ENCODE peak calls at places on chromosome 13, in seven cellular contexts. One of them, this sample, is unnamed.

GRCh38 chr13:38735655-38736440 is 49.0 kb downstream of the FREM2 start:
- DNase-seq in uterus: no peak
- DNase-seq in body of pancreas: no peak
- DNase-seq in tibial nerve: no peak
- DNase-seq in transverse colon: no peak
- DNase-seq in adrenal gland: no peak
- DNase-seq in IMR-90: no peak
- DNase-seq in this sample: no peak

GRCh38 chr13:105232403-105232802 is 1303.1 kb downstream of the EFNB2 start:
- DNase-seq in uterus: no peak
- DNase-seq in body of pancreas: no peak
- DNase-seq in tibial nerve: no peak
- DNase-seq in transverse colon: peak; percentile 13
- DNase-seq in adrenal gland: no peak
- DNase-seq in IMR-90: no peak
- DNase-seq in this sample: no peak

GRCh38 chr13:51674276-51674675 is 90.0 kb downstream of the WDFY2 start:
- DNase-seq in uterus: no peak
- DNase-seq in body of pancreas: peak; percentile 74
- DNase-seq in tibial nerve: no peak
- DNase-seq in transverse colon: peak; percentile 53
- DNase-seq in adrenal gland: no peak
- DNase-seq in IMR-90: no peak
- DNase-seq in this sample: no peak

GRCh38 chr13:47170971-47171370 is 274.1 kb upstream of the HTR2A start:
- DNase-seq in uterus: no peak
- DNase-seq in body of pancreas: no peak
- DNase-seq in tibial nerve: no peak
- DNase-seq in transverse colon: no peak
- DNase-seq in adrenal gland: no peak
- DNase-seq in IMR-90: no peak
- DNase-seq in this sample: no peak

GRCh38 chr13:99981115-99982020 is at the start of gene ZIC2:
- DNase-seq in uterus: no peak
- DNase-seq in body of pancreas: no peak
- DNase-seq in tibial nerve: no peak
- DNase-seq in transverse colon: no peak
- DNase-seq in adrenal gland: no peak
- DNase-seq in IMR-90: no peak
- DNase-seq in this sample: no peak

GRCh38 chr13:102260256-102260655 is 141.6 kb downstream of the FGF14 start:
- DNase-seq in uterus: no peak
- DNase-seq in body of pancreas: no peak
- DNase-seq in tibial nerve: no peak
- DNase-seq in transverse colon: no peak
- DNase-seq in adrenal gland: no peak
- DNase-seq in IMR-90: no peak
- DNase-seq in this sample: no peak

GRCh38 chr13:71290963-71291937 is 575.8 kb downstream of the DACH1 start:
- DNase-seq in uterus: peak; percentile 20
- DNase-seq in body of pancreas: peak; percentile 46
- DNase-seq in tibial nerve: no peak
- DNase-seq in transverse colon: peak; percentile 19
- DNase-seq in adrenal gland: peak; percentile 63
- DNase-seq in IMR-90: peak; percentile 1
- DNase-seq in this sample: peak; percentile 8

GRCh38 chr13:26042781-26043180 is 9.0 kb downstream of the SHISA2 start:
- DNase-seq in uterus: no peak
- DNase-seq in body of pancreas: no peak
- DNase-seq in tibial nerve: no peak
- DNase-seq in transverse colon: no peak
- DNase-seq in adrenal gland: no peak
- DNase-seq in IMR-90: no peak
- DNase-seq in this sample: no peak

GRCh38 chr13:80214521-80214941 is 126.4 kb downstream of the SPRY2 start:
- DNase-seq in uterus: no peak
- DNase-seq in body of pancreas: no peak
- DNase-seq in tibial nerve: no peak
- DNase-seq in transverse colon: no peak
- DNase-seq in adrenal gland: no peak
- DNase-seq in IMR-90: peak; percentile 59
- DNase-seq in this sample: no peak

GRCh38 chr13:27827646-27828045 is 35.4 kb downstream of the GSX1 start:
- DNase-seq in uterus: no peak
- DNase-seq in body of pancreas: no peak
- DNase-seq in tibial nerve: no peak
- DNase-seq in transverse colon: no peak
- DNase-seq in adrenal gland: peak; percentile 45
- DNase-seq in IMR-90: no peak
- DNase-seq in this sample: no peak

GRCh38 chr13:74226791-74227475 is 92.7 kb upstream of the KLF12 start:
- DNase-seq in uterus: no peak
- DNase-seq in body of pancreas: no peak
- DNase-seq in tibial nerve: no peak
- DNase-seq in transverse colon: no peak
- DNase-seq in adrenal gland: no peak
- DNase-seq in IMR-90: peak; percentile 75
- DNase-seq in this sample: no peak

GRCh38 chr13:104011505-104012270 is 945.5 kb upstream of the SLC10A2 start:
- DNase-seq in uterus: no peak
- DNase-seq in body of pancreas: peak; percentile 34
- DNase-seq in tibial nerve: no peak
- DNase-seq in transverse colon: no peak
- DNase-seq in adrenal gland: no peak
- DNase-seq in IMR-90: no peak
- DNase-seq in this sample: peak; percentile 61

GRCh38 chr13:76635232-76636021 is 250.8 kb downstream of the KCTD12 start:
- DNase-seq in uterus: no peak
- DNase-seq in body of pancreas: no peak
- DNase-seq in tibial nerve: no peak
- DNase-seq in transverse colon: no peak
- DNase-seq in adrenal gland: no peak
- DNase-seq in IMR-90: no peak
- DNase-seq in this sample: no peak

GRCh38 chr13:101915755-101916107 is 463.3 kb downstream of the ITGBL1 start:
- DNase-seq in uterus: no peak
- DNase-seq in body of pancreas: no peak
- DNase-seq in tibial nerve: no peak
- DNase-seq in transverse colon: no peak
- DNase-seq in adrenal gland: no peak
- DNase-seq in IMR-90: no peak
- DNase-seq in this sample: no peak

GRCh38 chr13:78160793-78161192 is 242.2 kb upstream of the EDNRB start:
- DNase-seq in uterus: no peak
- DNase-seq in body of pancreas: no peak
- DNase-seq in tibial nerve: no peak
- DNase-seq in transverse colon: no peak
- DNase-seq in adrenal gland: no peak
- DNase-seq in IMR-90: peak; percentile 88
- DNase-seq in this sample: no peak

GRCh38 chr13:21606251-21606650 is 2.3 kb upstream of the MICU2 start:
- DNase-seq in uterus: no peak
- DNase-seq in body of pancreas: no peak
- DNase-seq in tibial nerve: no peak
- DNase-seq in transverse colon: no peak
- DNase-seq in adrenal gland: no peak
- DNase-seq in IMR-90: no peak
- DNase-seq in this sample: no peak

GRCh38 chr13:21608961-21609360 is 5.0 kb upstream of the MICU2 start:
- DNase-seq in uterus: no peak
- DNase-seq in body of pancreas: no peak
- DNase-seq in tibial nerve: no peak
- DNase-seq in transverse colon: no peak
- DNase-seq in adrenal gland: no peak
- DNase-seq in IMR-90: no peak
- DNase-seq in this sample: no peak

GRCh38 chr13:21606781-21607180 is 2.8 kb upstream of the MICU2 start:
- DNase-seq in uterus: no peak
- DNase-seq in body of pancreas: no peak
- DNase-seq in tibial nerve: no peak
- DNase-seq in transverse colon: no peak
- DNase-seq in adrenal gland: no peak
- DNase-seq in IMR-90: no peak
- DNase-seq in this sample: no peak

GRCh38 chr13:21603531-21604448 is at the start of gene MICU2:
- DNase-seq in uterus: peak; percentile 93
- DNase-seq in body of pancreas: peak; percentile 94
- DNase-seq in tibial nerve: peak; percentile 88
- DNase-seq in transverse colon: peak; percentile 96
- DNase-seq in adrenal gland: peak; percentile 97
- DNase-seq in IMR-90: peak; percentile 93
- DNase-seq in this sample: peak; percentile 86
- TF ChIP-seq POLR2A in uterus: peak; percentile 95
- TF ChIP-seq POLR2A in body of pancreas: peak; percentile 98
- TF ChIP-seq POLR2A in tibial nerve: peak; percentile 92
- TF ChIP-seq POLR2A in transverse colon: peak; percentile 97
- TF ChIP-seq POLR2A in adrenal gland: peak; percentile 98
- TF ChIP-seq POLR2A in IMR-90: peak; percentile 94
- TF ChIP-seq POLR2A in this sample: peak; percentile 87

GRCh38 chr13:42746846-42747245 is 34.5 kb upstream of the FAM216B start:
- DNase-seq in uterus: no peak
- DNase-seq in body of pancreas: no peak
- DNase-seq in tibial nerve: no peak
- DNase-seq in transverse colon: no peak
- DNase-seq in adrenal gland: no peak
- DNase-seq in IMR-90: peak; percentile 58
- DNase-seq in this sample: no peak

GRCh38 chr13:42750858-42751257 is 30.5 kb upstream of the FAM216B start:
- DNase-seq in uterus: no peak
- DNase-seq in body of pancreas: no peak
- DNase-seq in tibial nerve: no peak
- DNase-seq in transverse colon: no peak
- DNase-seq in adrenal gland: no peak
- DNase-seq in IMR-90: no peak
- DNase-seq in this sample: no peak

GRCh38 chr13:42745655-42746054 is 35.7 kb upstream of the FAM216B start:
- DNase-seq in uterus: no peak
- DNase-seq in body of pancreas: no peak
- DNase-seq in tibial nerve: no peak
- DNase-seq in transverse colon: no peak
- DNase-seq in adrenal gland: no peak
- DNase-seq in IMR-90: peak; percentile 58
- DNase-seq in this sample: no peak

GRCh38 chr13:42751693-42752092 is 29.7 kb upstream of the FAM216B start:
- DNase-seq in uterus: no peak
- DNase-seq in body of pancreas: no peak
- DNase-seq in tibial nerve: no peak
- DNase-seq in transverse colon: no peak
- DNase-seq in adrenal gland: no peak
- DNase-seq in IMR-90: no peak
- DNase-seq in this sample: no peak

DNA sequence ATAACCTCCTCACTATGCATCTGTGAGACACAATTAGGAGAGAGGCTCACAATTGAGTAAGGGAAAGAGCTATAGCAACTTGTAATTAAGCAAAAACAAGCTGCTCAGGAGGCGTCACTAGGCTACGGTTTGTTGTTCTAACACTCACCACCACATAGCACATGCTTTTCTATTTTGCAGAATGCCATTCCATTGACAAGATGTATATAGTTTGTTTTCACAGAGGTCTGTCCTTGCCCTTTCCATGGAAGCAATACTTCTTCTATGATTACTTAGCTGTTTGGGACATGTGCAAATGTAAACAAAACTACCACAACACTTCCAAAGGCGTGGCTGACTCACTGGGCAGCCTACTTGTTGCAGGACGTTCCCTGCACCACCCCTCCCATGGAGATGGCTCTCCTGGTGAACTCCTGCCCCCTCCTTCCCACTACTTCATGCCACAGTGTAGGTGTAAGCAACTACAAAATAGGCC is 33.9 kb upstream of the FAM216B start:
- DNase-seq in uterus: no peak
- DNase-seq in body of pancreas: no peak
- DNase-seq in tibial nerve: no peak
- DNase-seq in transverse colon: no peak
- DNase-seq in adrenal gland: no peak
- DNase-seq in IMR-90: peak; percentile 99
- DNase-seq in this sample: no peak
- TF ChIP-seq CTCF in uterus: no peak
- TF ChIP-seq CTCF in body of pancreas: no peak
- TF ChIP-seq CTCF in tibial nerve: no peak
- TF ChIP-seq CTCF in transverse colon: no peak
- TF ChIP-seq CTCF in adrenal gland: no peak
- TF ChIP-seq CTCF in IMR-90: no peak
- TF ChIP-seq CTCF in this sample: no peak

GRCh38 chr13:57969961-57970360 is 338.4 kb downstream of the PCDH17 start:
- DNase-seq in uterus: no peak
- DNase-seq in body of pancreas: no peak
- DNase-seq in tibial nerve: no peak
- DNase-seq in transverse colon: no peak
- DNase-seq in adrenal gland: no peak
- DNase-seq in IMR-90: no peak
- DNase-seq in this sample: no peak

DNA sequence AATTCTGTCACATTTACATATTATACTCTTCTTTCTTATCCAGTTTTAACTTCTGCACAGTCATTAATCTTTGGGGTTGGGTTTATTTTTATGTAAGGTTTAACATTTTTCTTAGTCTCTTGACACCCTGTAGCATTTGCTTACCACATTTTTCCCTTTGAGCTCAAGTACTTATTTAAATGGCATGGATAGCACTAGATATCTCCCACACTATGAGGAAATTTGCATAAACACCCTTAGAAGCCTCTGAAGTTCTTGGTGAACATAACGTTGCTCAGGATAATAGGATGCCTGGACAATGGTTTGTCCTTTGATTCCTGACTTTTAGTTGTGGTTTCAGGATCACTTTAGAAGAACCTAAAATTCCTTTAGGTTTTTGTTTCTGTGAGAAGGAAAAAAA is 338.9 kb downstream of the PCDH17 start:
- DNase-seq in uterus: no peak
- DNase-seq in body of pancreas: no peak
- DNase-seq in tibial nerve: no peak
- DNase-seq in transverse colon: no peak
- DNase-seq in adrenal gland: no peak
- DNase-seq in IMR-90: no peak
- DNase-seq in this sample: no peak
- H3K9me3 ChIP-seq in uterus: no peaks in the 10 kb centered on the region
- H3K9me3 ChIP-seq in body of pancreas: no peaks in the 10 kb centered on the region
- H3K9me3 ChIP-seq in tibial nerve: no peaks in the 10 kb centered on the region
- H3K9me3 ChIP-seq in transverse colon: no peaks in the 10 kb centered on the region
- H3K9me3 ChIP-seq in adrenal gland: no peaks in the 10 kb centered on the region
- H3K9me3 ChIP-seq in IMR-90: peaks cover 7% of the 10 kb centered on the region
- H3K9me3 ChIP-seq in this sample: no peaks in the 10 kb centered on the region

DNA sequence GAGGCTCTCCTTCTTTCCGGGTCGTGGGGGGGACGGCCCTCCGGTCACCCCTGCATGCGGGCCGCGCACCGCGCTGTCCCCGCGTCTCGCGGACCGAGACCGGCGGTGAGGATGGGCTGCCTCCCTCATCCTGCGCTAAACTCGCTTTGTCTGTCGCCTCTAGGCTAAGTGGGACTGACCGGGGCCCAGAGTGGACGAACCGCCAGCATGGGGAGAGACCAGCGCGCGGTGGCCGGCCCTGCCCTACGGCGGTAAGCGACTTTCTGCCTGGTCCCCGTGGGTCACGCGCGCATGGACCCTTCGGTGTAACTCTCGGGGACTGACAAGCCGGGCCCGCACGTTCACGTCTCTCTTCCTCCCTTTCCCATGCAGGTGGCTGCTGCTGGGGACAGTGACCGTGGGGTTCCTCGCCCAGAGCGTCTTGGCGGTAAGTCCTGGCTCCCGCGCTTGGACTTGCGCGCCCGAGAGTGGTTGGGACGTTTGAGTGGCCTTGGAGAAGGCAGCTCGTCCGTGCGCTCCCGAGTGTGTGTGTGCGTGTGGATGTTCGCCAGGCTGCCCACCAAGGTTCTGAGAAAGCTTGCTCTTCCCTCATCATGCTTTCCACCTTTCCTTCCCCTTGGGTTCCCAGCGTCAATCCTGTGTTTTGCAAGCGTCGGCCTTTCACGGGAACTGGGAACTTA is 753 bp downstream of the COL4A2 start:
- DNase-seq in uterus: no peak
- DNase-seq in body of pancreas: no peak
- DNase-seq in tibial nerve: no peak
- DNase-seq in transverse colon: no peak
- DNase-seq in adrenal gland: no peak
- DNase-seq in IMR-90: peak; percentile 59
- DNase-seq in this sample: no peak
- TF ChIP-seq POLR2A in uterus: no peak
- TF ChIP-seq POLR2A in body of pancreas: no peak
- TF ChIP-seq POLR2A in tibial nerve: no peak
- TF ChIP-seq POLR2A in transverse colon: no peak
- TF ChIP-seq POLR2A in adrenal gland: no peak
- TF ChIP-seq POLR2A in IMR-90: peak; percentile 25
- TF ChIP-seq POLR2A in this sample: no peak

This sample was measured in gastrocnemius medialis.